ENCODE peak calls at places on chromosome 1, in four cellular contexts. J, M, U and C are unnamed samples.
A peak's percentile ranks its signal among the peaks of the same experiment; 100 is the strongest.

GRCh38 chr1:11057477-11057876 is 2.3 kb downstream of the SRM start:
- DNase-seq in M (no peak), J (no peak), U (no peak), C (no peak)

GRCh38 chr1:224769987-224770693 is 154.0 kb downstream of the CNIH3 start:
- DNase-seq in M (peak; percentile 85), J (no peak), U (no peak), C (peak; percentile 50)

GRCh38 chr1:156480411-156481192 is 20.0 kb downstream of the MEF2D start:
- DNase-seq in M (no peak), J (peak; percentile 65), U (peak; percentile 86), C (peak; percentile 26)

GRCh38 chr1:169484683-169485426 is 889 bp downstream of the SLC19A2 start:
- DNase-seq in J (peak; percentile 31), U (peak; percentile 32), M (peak; percentile 82), C (peak; percentile 68)

GRCh38 chr1:180167021-180167701 is 12.5 kb downstream of the QSOX1 start:
- DNase-seq in M (no peak), U (peak; percentile 52), J (no peak), C (no peak)

GRCh38 chr1:198155253-198155652 is 1.5 kb upstream of the NEK7 start:
- DNase-seq in U (no peak), J (no peak), M (peak; percentile 67), C (peak; percentile 87)

GRCh38 chr1:226111109-226111864 is 48.8 kb downstream of the H3-3A start:
- DNase-seq in M (no peak), J (no peak), U (no peak), C (no peak)

GRCh38 chr1:44677201-44677520 is 2.6 kb downstream of the ARMH1 start:
- DNase-seq in M (peak; percentile 51), J (no peak), U (no peak), C (peak; percentile 41)

GRCh38 chr1:42179275-42179674 is 14.7 kb upstream of the GUCA2A start:
- DNase-seq in J (no peak), U (no peak), M (peak; percentile 84), C (peak; percentile 63)

GRCh38 chr1:156625436-156626078 is 6.3 kb downstream of the HAPLN2 start:
- DNase-seq in U (peak; percentile 85), M (peak; percentile 46), J (peak; percentile 73), C (peak; percentile 40)